ENCODE peak calls at places on chromosomes 2 and 18, in nine cellular contexts. K is cardiac muscle cell, A is transverse colon, J is uterus, B is dorsolateral prefrontal cortex, C is stomach, D is neural progenitor cell, Z is AG04450, S is IMR-90. P is an unnamed sample.

GRCh38 chr18:75211002-75211621 is 515 bp downstream of the TSHZ1 start:
- DNase-seq in D (peak), Z (no peak), C (no peak), B (no peak), K (peak), S (peak), J (no peak), A (peak), P (no peak)

GRCh38 chr18:59954241-59954640 is 54.4 kb downstream of the PMAIP1 start:
- DNase-seq in A (no peak), C (no peak), K (no peak), B (no peak), J (no peak), Z (no peak), D (no peak), S (no peak), P (no peak)

GRCh38 chr18:63249781-63250180 is 69.8 kb downstream of the BCL2 start:
- DNase-seq in A (peak), Z (no peak), C (no peak), S (no peak), J (peak), K (no peak), B (no peak), D (no peak), P (no peak)

GRCh38 chr2:105812180-105813044 is 67.7 kb downstream of the NCK2 start:
- DNase-seq in A (no peak), J (no peak), S (peak), C (no peak), K (peak), Z (peak), B (no peak), D (peak), P (no peak)

GRCh38 chr2:241859436-241860183 is 916 bp upstream of the PDCD1 start:
- DNase-seq in S (peak), D (no peak), B (peak), J (peak), Z (no peak), A (peak), K (no peak), C (no peak), P (no peak)

GRCh38 chr18:59139291-59139614 is 431 bp upstream of the SEC11C start:
- DNase-seq in K (peak), B (peak), A (peak), Z (peak), S (peak), C (peak), D (peak), J (peak), P (no peak)

GRCh38 chr2:54629914-54630609 is 93.4 kb upstream of the EML6 start:
- DNase-seq in C (peak), Z (no peak), A (peak), K (no peak), J (no peak), S (peak), D (no peak), B (no peak), P (no peak)

GRCh38 chr2:158586491-158586890 is 129.7 kb downstream of the PKP4 start:
- DNase-seq in C (no peak), K (no peak), S (peak), A (no peak), Z (peak), B (no peak), J (no peak), D (no peak), P (no peak)

GRCh38 chr2:78431241-78431640 is 594.3 kb upstream of the REG3G start:
- DNase-seq in B (no peak), J (no peak), S (no peak), C (no peak), K (no peak), A (no peak), Z (no peak), D (peak), P (no peak)

GRCh38 chr2:19225931-19226330 is 132.5 kb downstream of the OSR1 start:
- DNase-seq in K (no peak), Z (no peak), D (no peak), S (no peak), B (no peak), C (no peak), A (no peak), J (no peak), P (no peak)

GRCh38 chr18:68722807-68723206 is 7.9 kb upstream of the TMX3 start:
- DNase-seq in J (no peak), S (no peak), D (no peak), A (no peak), K (no peak), B (no peak), Z (no peak), C (no peak), P (no peak)

GRCh38 chr2:135963841-135964240 is 21.6 kb downstream of the DARS1 start:
- DNase-seq in Z (no peak), S (peak), B (no peak), J (no peak), D (no peak), K (no peak), A (no peak), C (no peak), P (no peak)

GRCh38 chr18:55968550-55968949 is 380.6 kb upstream of the TCF4 start:
- DNase-seq in J (no peak), A (no peak), K (no peak), D (no peak), B (no peak), C (no peak), S (peak), Z (no peak), P (no peak)

DNA sequence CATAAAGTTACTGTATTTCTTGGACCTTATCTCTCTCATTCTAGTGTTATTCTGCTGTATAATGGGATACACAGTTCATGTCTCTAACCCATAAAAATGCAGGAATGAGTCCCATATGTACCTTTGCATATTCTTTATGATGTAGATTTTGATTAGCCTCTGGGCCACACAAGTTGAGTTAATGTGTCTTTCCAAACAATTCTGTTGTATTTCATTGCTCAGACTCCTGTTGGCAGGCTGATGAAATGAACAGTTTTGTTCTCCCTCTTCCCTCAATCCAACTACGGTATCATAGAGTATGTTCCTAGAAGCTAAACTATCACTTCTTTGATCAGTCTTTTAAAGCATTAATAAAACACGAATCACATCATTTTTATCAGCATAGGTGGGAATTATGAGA is 113.2 kb upstream of the SATB2 start:
- DNase-seq in B (no peak), C (no peak), A (no peak), K (no peak), S (no peak), D (no peak), J (no peak), Z (no peak), P (no peak)
- H3K27ac ChIP-seq in B (no peak), C (no peak), A (no peak), K (no peak), S (no peak), D (no peak), J (no peak), Z (no peak), P (no peak)

DNA sequence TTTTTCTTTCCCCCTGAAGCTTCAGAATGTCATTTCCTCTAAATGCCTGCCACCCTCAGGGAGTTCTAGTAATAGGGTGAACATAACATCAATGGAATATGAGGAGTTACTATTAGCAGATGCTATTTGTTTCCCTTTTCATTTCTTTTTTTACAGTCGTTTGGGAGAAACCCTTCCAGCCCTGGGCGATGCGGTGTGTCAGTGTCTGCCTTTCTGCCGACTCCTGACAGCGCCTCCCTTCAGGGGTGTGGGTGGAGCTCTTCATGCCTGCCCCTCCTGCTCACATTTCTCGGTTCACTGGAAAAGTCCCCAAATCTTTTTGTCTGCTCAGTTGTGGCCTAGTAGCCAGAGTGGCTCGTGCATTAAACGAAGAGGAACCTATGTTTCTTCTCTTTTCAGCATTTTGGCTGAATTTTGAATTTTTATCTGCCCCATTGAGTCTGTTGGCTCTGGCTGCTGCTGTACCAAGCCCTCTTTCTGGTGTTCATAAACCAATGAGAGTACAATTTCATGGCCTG is 72.3 kb downstream of the FMNL2 start:
- DNase-seq in A (peak), S (peak), J (peak), K (peak), Z (no peak), C (no peak), D (peak), B (peak), P (no peak)
- H3K27ac ChIP-seq in A (peak), S (no peak), J (peak), K (no peak), Z (no peak), C (peak), D (peak), B (no peak), P (no peak)

GRCh38 chr2:177669625-177670330 is 277.2 kb downstream of the AGPS start:
- DNase-seq in A (no peak), K (no peak), J (no peak), B (no peak), Z (no peak), S (no peak), C (no peak), D (no peak), P (no peak)
- H3K27ac ChIP-seq in A (no peak), K (no peak), J (no peak), B (no peak), Z (no peak), S (no peak), C (no peak), D (no peak), P (no peak)

GRCh38 chr18:49648326-49648725 is 86.5 kb downstream of the LIPG start:
- DNase-seq in D (no peak), S (no peak), Z (no peak), C (no peak), J (no peak), A (no peak), K (no peak), B (no peak), P (peak)
- H3K27ac ChIP-seq in D (no peak), S (no peak), Z (no peak), C (peak), J (no peak), A (no peak), K (no peak), B (no peak), P (no peak)

GRCh38 chr2:227819398-227819697 is 5.7 kb downstream of the CCL20 start:
- DNase-seq in S (no peak), K (no peak), A (no peak), J (no peak), C (no peak), B (no peak), D (no peak), Z (no peak), P (no peak)

GRCh38 chr2:227817940-227818568 is 4.4 kb downstream of the CCL20 start:
- DNase-seq in Z (peak), C (peak), D (peak), J (peak), K (peak), S (peak), A (peak), B (peak), P (peak)

GRCh38 chr2:227818569-227819397 is 5.1 kb downstream of the CCL20 start:
- DNase-seq in Z (no peak), A (peak), K (peak), J (peak), C (peak), S (no peak), B (no peak), D (no peak), P (peak)

GRCh38 chr2:227816507-227817274 is 3.0 kb downstream of the CCL20 start:
- DNase-seq in A (no peak), D (no peak), C (no peak), B (no peak), J (no peak), Z (no peak), S (peak), K (no peak), P (no peak)

DNA sequence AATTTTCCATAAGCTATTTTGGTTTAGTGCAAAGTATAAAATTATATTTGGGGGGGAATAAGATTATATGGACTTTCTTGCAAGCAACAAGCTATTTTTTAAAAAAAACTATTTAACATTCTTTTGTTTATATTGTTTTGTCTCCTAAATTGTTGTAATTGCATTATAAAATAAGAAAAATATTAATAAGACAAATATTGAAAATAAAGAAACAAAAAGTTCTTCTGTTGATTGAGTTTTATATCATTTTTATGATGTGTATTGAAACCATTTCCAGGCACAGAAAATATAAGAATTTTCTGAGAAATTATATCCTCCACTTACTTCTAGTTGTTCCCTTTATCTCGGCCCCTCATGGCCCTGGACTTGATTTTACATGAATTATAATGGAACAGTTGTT is 3.7 kb downstream of the CCL20 start:
- DNase-seq in D (no peak), A (no peak), S (no peak), K (no peak), Z (no peak), J (no peak), C (no peak), B (no peak), P (no peak)
- H3K27ac ChIP-seq in D (no peak), A (no peak), S (no peak), K (no peak), Z (no peak), J (no peak), C (no peak), B (no peak), P (no peak)

GRCh38 chr18:9753863-9754262 is 45.8 kb downstream of the RAB31 start:
- DNase-seq in Z (no peak), A (no peak), J (no peak), B (no peak), K (no peak), D (no peak), S (no peak), C (no peak), P (no peak)
- H3K27ac ChIP-seq in Z (no peak), A (no peak), J (no peak), B (no peak), K (no peak), D (no peak), S (no peak), C (no peak), P (no peak)